ENCODE peak calls at places on chromosomes 13 and 19, in five cellular contexts. C, M, N, I and J are unnamed samples.

GRCh38 chr13:30371649-30372265 is 50.5 kb upstream of the UBE2L5 start:
- DNase-seq in I (no peak), C (peak; percentile 26), N (peak; percentile 68), M (no peak), J (peak; percentile 68)

GRCh38 chr13:31945202-31945978 is 86.2 kb upstream of the FRY start:
- DNase-seq in N (peak; percentile 87), I (peak; percentile 6), M (peak; percentile 8), C (peak; percentile 79), J (no peak)

GRCh38 chr19:40640744-40641143 is 39.6 kb downstream of the LTBP4 start:
- DNase-seq in C (peak; percentile 44), N (peak; percentile 69), M (no peak), I (no peak), J (no peak)

GRCh38 chr19:5609881-5610280 is 12.7 kb downstream of the SAFB2 start:
- DNase-seq in C (no peak), N (no peak), I (no peak), M (no peak), J (no peak)

GRCh38 chr19:34481861-34482379 is 362 bp downstream of the WTIP start:
- DNase-seq in N (peak; percentile 64), I (no peak), M (no peak), C (no peak), J (no peak)

GRCh38 chr19:2567580-2567979 is 91.7 kb downstream of the GADD45B start:
- DNase-seq in I (no peak), C (no peak), M (no peak), N (no peak), J (no peak)

GRCh38 chr19:12669272-12670158 is 2.9 kb downstream of the WDR83 start:
- DNase-seq in C (peak; percentile 90), N (peak; percentile 81), I (peak; percentile 75), M (peak; percentile 79), J (peak; percentile 75)

GRCh38 chr13:85095887-85096286 is 703.3 kb downstream of the SLITRK6 start:
- DNase-seq in M (no peak), I (no peak), N (no peak), C (no peak), J (no peak)

GRCh38 chr19:35299523-35300339 is 7.8 kb downstream of the MAG start:
- DNase-seq in C (no peak), N (no peak), I (no peak), M (peak; percentile 45), J (no peak)

GRCh38 chr19:14475251-14476073 is at the start of gene PTGER1:
- DNase-seq in I (no peak), N (peak; percentile 51), M (peak; percentile 55), C (peak; percentile 35), J (peak; percentile 40)

GRCh38 chr13:42454749-42455148 is 119.2 kb upstream of the TNFSF11 start:
- DNase-seq in N (no peak), M (no peak), I (no peak), C (no peak), J (no peak)